ENCODE peak calls at places on chromosomes 12 and 14, in seven cellular contexts. E, U, O, D, Z, H and T are unnamed samples.

GRCh38 chr12:25054783-25055144 is 105.9 kb upstream of the BCAT1 start:
- DNase-seq in E (peak; percentile 66), U (no peak), O (no peak), Z (no peak), D (peak; percentile 24), H (no peak), T (peak; percentile 78)

GRCh38 chr12:121894633-121895032 is 6.0 kb downstream of the PSMD9 start:
- DNase-seq in O (no peak), E (peak; percentile 52), H (no peak), D (peak; percentile 47), U (peak; percentile 59), Z (no peak), T (no peak)

GRCh38 chr12:131245564-131246355 is 292.1 kb downstream of the ADGRD1 start:
- DNase-seq in O (no peak), H (no peak), U (no peak), E (no peak), D (no peak), Z (no peak), T (no peak)

GRCh38 chr14:32941668-32942065 is 3.0 kb downstream of the NPAS3 start:
- DNase-seq in Z (no peak), E (no peak), D (no peak), O (no peak), H (no peak), U (no peak), T (no peak)

GRCh38 chr12:68796399-68796798 is 11.6 kb upstream of the MDM2 start:
- DNase-seq in U (no peak), E (no peak), H (no peak), O (no peak), Z (no peak), D (no peak), T (no peak)

GRCh38 chr12:77754086-77754485 is 76.6 kb upstream of the NAV3 start:
- DNase-seq in U (peak; percentile 73), D (no peak), H (no peak), O (no peak), Z (no peak), E (no peak), T (no peak)

GRCh38 chr14:54025661-54026060 is 69.0 kb upstream of the BMP4 start:
- DNase-seq in Z (no peak), E (peak; percentile 5), H (no peak), O (peak; percentile 43), U (no peak), D (peak; percentile 32), T (peak; percentile 41)

GRCh38 chr12:88572785-88573565 is 7.3 kb downstream of the KITLG start:
- DNase-seq in Z (no peak), O (no peak), U (no peak), E (no peak), H (no peak), D (peak; percentile 56), T (no peak)

GRCh38 chr14:69685716-69686115 is 74.3 kb downstream of the SUSD6 start:
- DNase-seq in D (peak; percentile 67), O (no peak), U (no peak), H (no peak), Z (no peak), E (peak; percentile 58), T (peak; percentile 77)

GRCh38 chr12:12720637-12721250 is 3.6 kb downstream of the CDKN1B start:
- DNase-seq in E (no peak), D (no peak), H (no peak), Z (peak; percentile 53), U (no peak), O (no peak), T (peak; percentile 41)

GRCh38 chr14:68952544-68953535 is 26.3 kb downstream of the ACTN1 start:
- DNase-seq in U (no peak), Z (peak; percentile 54), E (peak; percentile 94), H (no peak), O (no peak), D (peak; percentile 98), T (no peak)

GRCh38 chr12:57149309-57149900 is 2.0 kb upstream of the LRP1-AS start:
- DNase-seq in O (no peak), U (no peak), E (peak; percentile 61), D (peak; percentile 87), H (no peak), Z (no peak), T (no peak)

GRCh38 chr14:60051690-60052324 is 39.9 kb upstream of the PCNX4 start:
- DNase-seq in D (peak; percentile 47), H (no peak), U (no peak), E (peak; percentile 0), Z (no peak), O (no peak), T (no peak)

GRCh38 chr14:47389520-47389919 is 285.9 kb downstream of the MDGA2 start:
- DNase-seq in H (no peak), E (no peak), U (peak; percentile 54), O (no peak), Z (no peak), D (no peak), T (no peak)

GRCh38 chr14:45651906-45652305 is 398.9 kb upstream of the MIS18BP1 start:
- DNase-seq in O (no peak), E (no peak), U (no peak), Z (no peak), D (no peak), H (no peak), T (no peak)

GRCh38 chr12:131113562-131113961 is 159.9 kb downstream of the ADGRD1 start:
- DNase-seq in U (no peak), H (no peak), O (no peak), Z (no peak), D (no peak), E (no peak), T (no peak)

GRCh38 chr12:104712477-104712876 is 245.6 kb downstream of the SLC41A2 start:
- DNase-seq in E (peak; percentile 18), U (no peak), O (no peak), H (no peak), Z (no peak), D (no peak), T (no peak)

GRCh38 chr12:52603314-52603713 is 2.1 kb upstream of the KRT72 start:
- DNase-seq in Z (no peak), U (no peak), E (no peak), H (no peak), O (peak; percentile 19), D (no peak), T (no peak)

GRCh38 chr14:32137883-32138282 is 60.8 kb downstream of the ARHGAP5 start:
- DNase-seq in Z (no peak), O (no peak), U (no peak), D (no peak), H (no peak), E (no peak), T (no peak)

GRCh38 chr14:99779751-99780150 is 13.5 kb upstream of the EML1 start:
- DNase-seq in H (no peak), E (peak; percentile 76), U (no peak), D (no peak), Z (no peak), O (no peak), T (peak; percentile 63)

GRCh38 chr12:52232233-52232915 is 669 bp upstream of the KRT7 start:
- DNase-seq in O (no peak), E (no peak), H (no peak), Z (no peak), D (no peak), U (peak; percentile 36), T (peak; percentile 48)

GRCh38 chr14:73943083-73943482 is 6.8 kb downstream of the FAM161B start:
- DNase-seq in O (no peak), E (peak; percentile 71), Z (no peak), H (no peak), U (no peak), D (peak; percentile 79), T (peak; percentile 61)

GRCh38 chr14:76775159-76775694 is 14.0 kb downstream of the VASH1 start:
- DNase-seq in D (no peak), Z (no peak), E (no peak), U (no peak), O (no peak), H (no peak), T (no peak)

GRCh38 chr12:132498931-132499330 is 9.0 kb downstream of the FBRSL1 start:
- DNase-seq in H (no peak), Z (no peak), D (no peak), U (no peak), O (no peak), E (no peak), T (no peak)

GRCh38 chr12:27549801-27550652 is 26.0 kb downstream of the PPFIBP1 start:
- DNase-seq in U (no peak), E (peak; percentile 97), D (peak; percentile 99), Z (no peak), O (peak; percentile 94), H (peak; percentile 25), T (peak; percentile 93)

GRCh38 chr14:96748371-96748770 is 48.8 kb upstream of the VRK1 start:
- DNase-seq in D (no peak), Z (no peak), O (no peak), H (no peak), U (no peak), E (no peak), T (no peak)

GRCh38 chr14:95291859-95292542 is 27.7 kb downstream of the CLMN start:
- DNase-seq in H (peak; percentile 22), U (no peak), E (peak; percentile 21), D (peak; percentile 59), Z (no peak), O (peak; percentile 21), T (peak; percentile 75)

GRCh38 chr14:68690106-68690960 is 102.5 kb downstream of the ZFP36L1 start:
- DNase-seq in Z (no peak), O (no peak), H (no peak), E (no peak), U (peak; percentile 23), D (no peak), T (no peak)

GRCh38 chr12:96587691-96588090 is 98.3 kb downstream of the CFAP54 start:
- DNase-seq in D (peak; percentile 81), U (no peak), H (no peak), Z (no peak), E (peak; percentile 22), O (no peak), T (peak; percentile 19)

GRCh38 chr14:105685003-105685402 is 158.6 kb downstream of the TMEM121 start:
- DNase-seq in Z (no peak), D (no peak), E (no peak), U (no peak), H (no peak), O (no peak), T (no peak)
- H2AFZ ChIP-seq in Z (no peak overlapping the region), D (no peak overlapping the region), E (no peak overlapping the region), U (no peak overlapping the region), H (no peak overlapping the region), O (no peak overlapping the region), T (no peak overlapping the region)

GRCh38 chr12:59559702-59560101 is 36.1 kb upstream of the SLC16A7 start:
- DNase-seq in Z (no peak), E (no peak), O (no peak), H (no peak), U (no peak), D (no peak), T (no peak)
- H3K27ac ChIP-seq in Z (no peak overlapping the region), E (no peak overlapping the region), O (no peak overlapping the region), H (no peak overlapping the region), U (no peak overlapping the region), D (no peak overlapping the region), T (no peak overlapping the region)

DNA sequence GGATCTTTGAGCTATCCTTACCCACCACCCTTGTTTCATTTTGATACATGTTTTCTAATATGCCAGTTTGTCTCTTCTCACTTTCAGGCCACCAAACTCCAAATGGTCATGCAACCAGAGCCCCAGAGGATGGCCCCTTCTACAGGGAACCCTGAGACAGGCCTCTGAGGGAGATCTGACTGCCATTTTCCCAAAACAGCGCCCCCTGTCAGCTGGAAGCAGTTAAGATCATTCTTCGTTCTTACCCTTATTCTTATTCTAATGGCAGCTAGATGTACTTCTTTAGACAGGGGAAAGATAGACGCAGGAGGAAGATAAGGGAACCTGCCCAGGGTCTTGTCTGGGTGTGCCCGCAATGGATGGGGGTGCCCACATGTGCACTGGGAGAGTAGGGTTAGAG is 38.4 kb downstream of the C12orf56 start:
- DNase-seq in H (no peak), Z (no peak), U (no peak), O (no peak), D (no peak), E (no peak), T (no peak)
- TF ChIP-seq CTCF in H (peak; percentile 64), Z (no peak), U (peak; percentile 20), O (no peak), D (no peak), E (no peak), T (no peak)

GRCh38 chr14:42192659-42193425 is 586.2 kb downstream of the LRFN5 start:
- DNase-seq in U (no peak), Z (no peak), H (no peak), O (peak; percentile 65), E (peak; percentile 98), D (peak; percentile 99), T (peak; percentile 66)
- H2AFZ ChIP-seq in U (no peak overlapping the region), Z (no peak overlapping the region), H (no peak overlapping the region), O (no peak overlapping the region), E (peak overlapping the region; percentile 34), D (peak overlapping the region; percentile 49), T (peak overlapping the region; percentile 74)